ENCODE peak calls at places on chromosomes 11 and 22, in eight cellular contexts. D, Y, S, I, O, W, H and Z are unnamed samples.
A peak's percentile ranks its signal among the peaks of the same experiment; 100 is the strongest.

GRCh38 chr22:38963872-38964271 is 6.5 kb downstream of the APOBEC3A start:
- DNase-seq in D (no peak), Y (no peak), S (no peak), I (no peak), O (no peak), W (no peak), H (no peak), Z (no peak)

GRCh38 chr22:31611065-31611760 is 50.8 kb downstream of the PISD start:
- DNase-seq in D (no peak), Y (no peak), S (no peak), I (peak; percentile 15), O (no peak), W (no peak), H (peak; percentile 24), Z (no peak)

GRCh38 chr11:19961225-19961624 is 199.1 kb downstream of the DBX1 start:
- DNase-seq in D (no peak), Y (no peak), S (no peak), I (no peak), O (no peak), W (no peak), H (no peak), Z (no peak)

GRCh38 chr11:58061813-58062212 is 31.1 kb downstream of the OR6Q1 start:
- DNase-seq in D (peak; percentile 93), Y (no peak), S (no peak), I (no peak), O (no peak), W (no peak), H (peak; percentile 84), Z (no peak)

GRCh38 chr22:49382451-49382735 is 445.3 kb downstream of the BRD1 start:
- DNase-seq in D (no peak), Y (no peak), S (no peak), I (no peak), O (no peak), W (no peak), H (no peak), Z (no peak)

GRCh38 chr11:39461065-39461464 is 1998.4 kb downstream of the LRRC4C start:
- DNase-seq in D (no peak), Y (no peak), S (no peak), I (no peak), O (no peak), W (no peak), H (no peak), Z (no peak)

GRCh38 chr11:132318421-132319157 is 948.2 kb downstream of the NTM start:
- DNase-seq in D (no peak), Y (no peak), S (no peak), I (no peak), O (no peak), W (no peak), H (peak; percentile 5), Z (no peak)

GRCh38 chr11:533049-533585 is 2.3 kb downstream of the HRAS start:
- DNase-seq in D (no peak), Y (no peak), S (no peak), I (no peak), O (no peak), W (peak; percentile 15), H (no peak), Z (no peak)

GRCh38 chr22:40247976-40248375 is 70.3 kb downstream of the TNRC6B start:
- DNase-seq in D (no peak), Y (no peak), S (no peak), I (no peak), O (no peak), W (no peak), H (no peak), Z (no peak)

GRCh38 chr11:113721462-113722066 is 15.5 kb upstream of the TMPRSS5 start:
- DNase-seq in D (peak; percentile 23), Y (no peak), S (no peak), I (peak; percentile 6), O (no peak), W (no peak), H (peak; percentile 63), Z (no peak)

GRCh38 chr11:28900427-28900826 is 792.2 kb downstream of the METTL15 start:
- DNase-seq in D (no peak), Y (no peak), S (no peak), I (no peak), O (no peak), W (no peak), H (no peak), Z (no peak)

GRCh38 chr11:42806191-42806590 is 505.6 kb upstream of the API5 start:
- DNase-seq in D (no peak), Y (no peak), S (no peak), I (no peak), O (no peak), W (no peak), H (no peak), Z (no peak)

GRCh38 chr11:69297926-69298777 is 4.2 kb downstream of the MYEOV start:
- DNase-seq in D (peak; percentile 92), Y (no peak), S (peak; percentile 54), I (peak; percentile 84), O (peak; percentile 85), W (no peak), H (peak; percentile 85), Z (peak; percentile 85)

GRCh38 chr11:31560842-31561476 is 51.4 kb downstream of the ELP4 start:
- DNase-seq in D (no peak), Y (no peak), S (no peak), I (no peak), O (no peak), W (no peak), H (no peak), Z (no peak)

GRCh38 chr11:110762596-110762995 is 50.4 kb upstream of the ARHGAP20 start:
- DNase-seq in D (peak; percentile 77), Y (no peak), S (no peak), I (no peak), O (no peak), W (no peak), H (peak; percentile 30), Z (no peak)

GRCh38 chr11:95108671-95109551 is 19.3 kb downstream of the ENDOD1 start:
- DNase-seq in D (peak; percentile 66), Y (no peak), S (no peak), I (peak; percentile 37), O (no peak), W (no peak), H (peak; percentile 61), Z (no peak)

GRCh38 chr22:43241699-43242386 is 54.9 kb upstream of the TTLL12 start:
- DNase-seq in D (no peak), Y (no peak), S (no peak), I (no peak), O (no peak), W (no peak), H (no peak), Z (no peak)

GRCh38 chr11:120139316-120140069 is 1.6 kb upstream of the TRIM29 start:
- DNase-seq in D (no peak), Y (no peak), S (peak; percentile 23), I (no peak), O (no peak), W (no peak), H (no peak), Z (peak; percentile 2)

GRCh38 chr11:120137187-120137610 is 714 bp downstream of the TRIM29 start:
- DNase-seq in D (no peak), Y (no peak), S (no peak), I (peak; percentile 2), O (no peak), W (peak; percentile 8), H (no peak), Z (no peak)

GRCh38 chr11:120135838-120136237 is 2.1 kb downstream of the TRIM29 start:
- DNase-seq in D (no peak), Y (no peak), S (no peak), I (no peak), O (no peak), W (peak; percentile 3), H (no peak), Z (no peak)

GRCh38 chr11:120136356-120136755 is 1.6 kb downstream of the TRIM29 start:
- DNase-seq in D (no peak), Y (no peak), S (peak; percentile 26), I (peak; percentile 1), O (no peak), W (no peak), H (no peak), Z (no peak)

DNA sequence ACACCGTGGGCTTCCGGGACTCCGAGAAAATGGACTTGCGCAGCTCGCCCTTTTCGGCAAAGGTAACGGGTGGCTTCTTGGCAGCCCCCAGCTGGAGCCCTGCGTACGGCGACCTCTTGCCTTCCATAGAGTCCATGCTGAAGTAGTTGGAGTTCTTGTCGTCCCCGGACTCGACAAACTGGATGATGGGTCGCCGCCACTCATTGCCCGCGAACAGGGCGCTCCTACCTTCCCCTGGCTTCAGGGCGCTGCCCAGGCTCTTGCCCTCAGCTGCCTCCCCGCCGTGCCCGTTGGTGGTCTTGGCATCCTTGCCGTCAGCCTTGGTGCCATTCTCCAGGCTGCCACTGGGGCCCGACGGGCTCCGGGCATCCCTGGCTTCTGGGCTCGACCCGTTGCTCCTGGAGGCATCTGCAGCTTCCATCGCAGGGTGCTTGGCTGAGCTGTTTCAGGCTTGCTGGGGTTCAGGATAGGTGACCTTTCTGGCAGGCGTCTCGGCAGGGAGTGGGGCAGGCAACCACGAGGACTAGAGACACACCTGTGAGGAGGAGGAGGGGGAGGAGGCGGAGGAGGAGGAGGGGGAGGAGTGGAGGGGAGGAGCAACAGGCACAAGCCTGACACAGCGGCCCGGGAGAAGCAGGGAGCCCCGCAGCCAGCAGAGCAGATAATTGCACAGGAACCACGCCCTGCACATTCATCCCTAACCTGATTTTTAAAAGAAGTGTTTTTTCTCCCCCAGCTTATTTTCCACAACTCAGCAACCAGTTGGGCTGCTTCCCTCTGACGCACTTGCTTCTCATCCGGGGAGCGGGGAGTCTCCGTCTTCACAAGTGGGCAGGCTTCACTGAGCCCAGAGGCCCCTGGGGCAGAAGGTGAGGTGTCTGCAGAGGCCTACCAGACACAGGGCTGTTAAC is at the start of gene TRIM29:
- DNase-seq in D (no peak), Y (no peak), S (peak; percentile 33), I (peak; percentile 2), O (no peak), W (peak; percentile 12), H (no peak), Z (no peak)
- TF ChIP-seq CTCF in D (no peak), Y (no peak), S (no peak), I (no peak), O (no peak), W (no peak), H (no peak), Z (no peak)

GRCh38 chr22:35739642-35740041 is 22.0 kb downstream of the APOL5 start:
- DNase-seq in D (peak; percentile 28), Y (no peak), S (no peak), I (no peak), O (no peak), W (no peak), H (peak; percentile 51), Z (no peak)
- TF ChIP-seq CTCF in D (peak; percentile 32), Y (peak; percentile 32), S (peak; percentile 24), I (peak; percentile 19), O (no peak), W (no peak), H (peak; percentile 58), Z (peak; percentile 2)

DNA sequence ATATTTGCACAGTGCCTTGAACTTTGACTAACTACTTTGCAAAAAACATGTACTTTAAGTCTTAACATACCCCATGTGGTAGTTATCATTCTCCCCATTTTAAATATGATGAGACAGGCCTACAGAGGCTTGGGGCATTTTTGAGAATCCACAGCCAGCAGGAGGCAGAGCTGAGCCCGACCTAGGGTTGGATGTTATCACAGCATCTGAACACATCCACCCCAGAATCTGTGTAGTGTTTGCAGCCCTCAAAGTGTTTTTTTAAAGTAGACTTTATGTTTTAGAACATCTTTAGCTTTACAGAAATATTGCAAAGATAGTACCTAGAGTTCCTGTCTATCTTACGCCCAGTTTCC is 17.6 kb downstream of the OTOG start:
- DNase-seq in D (no peak), Y (no peak), S (no peak), I (no peak), O (no peak), W (no peak), H (no peak), Z (no peak)
- TF ChIP-seq CTCF in D (peak; percentile 39), Y (peak; percentile 40), S (no peak), I (no peak), O (peak; percentile 43), W (no peak), H (no peak), Z (no peak)

GRCh38 chr11:48024635-48025071 is 44.3 kb downstream of the PTPRJ start:
- DNase-seq in D (no peak), Y (no peak), S (no peak), I (no peak), O (no peak), W (no peak), H (no peak), Z (no peak)
- TF ChIP-seq CTCF in D (no peak), Y (no peak), S (no peak), I (no peak), O (no peak), W (no peak), H (no peak), Z (no peak)